ENCODE peak calls at places on chromosomes 16 and 17, in five cellular contexts. One of them, this sample, is unnamed.

GRCh38 chr16:66728117-66728787 is 23.2 kb downstream of the DYNC1LI2 start:
- DNase-seq in left ventricle myocardium inferior: no peak
- DNase-seq in SW 1271: peak; percentile 85
- DNase-seq in cardiac muscle cell: peak; percentile 80
- DNase-seq in RPMI8226: peak; percentile 63
- DNase-seq in this sample: no peak

GRCh38 chr17:7842380-7842949 is 8.4 kb downstream of the KDM6B start:
- DNase-seq in left ventricle myocardium inferior: peak; percentile 55
- DNase-seq in SW 1271: peak; percentile 73
- DNase-seq in cardiac muscle cell: peak; percentile 89
- DNase-seq in RPMI8226: peak; percentile 81
- DNase-seq in this sample: peak; percentile 82

GRCh38 chr17:55056530-55056929 is 88.0 kb downstream of the STXBP4 start:
- DNase-seq in left ventricle myocardium inferior: no peak
- DNase-seq in SW 1271: no peak
- DNase-seq in cardiac muscle cell: peak; percentile 11
- DNase-seq in RPMI8226: no peak
- DNase-seq in this sample: peak; percentile 73

GRCh38 chr16:18958621-18959578 is 24.8 kb upstream of the TMC7 start:
- DNase-seq in left ventricle myocardium inferior: no peak
- DNase-seq in SW 1271: no peak
- DNase-seq in cardiac muscle cell: no peak
- DNase-seq in RPMI8226: no peak
- DNase-seq in this sample: no peak

GRCh38 chr16:31094088-31094423 is 541 bp downstream of the VKORC1 start:
- DNase-seq in left ventricle myocardium inferior: no peak
- DNase-seq in SW 1271: no peak
- DNase-seq in cardiac muscle cell: no peak
- DNase-seq in RPMI8226: no peak
- DNase-seq in this sample: peak; percentile 52

GRCh38 chr17:354651-355556 is 2.3 kb upstream of the RPH3AL start:
- DNase-seq in left ventricle myocardium inferior: no peak
- DNase-seq in SW 1271: no peak
- DNase-seq in cardiac muscle cell: no peak
- DNase-seq in RPMI8226: no peak
- DNase-seq in this sample: peak; percentile 45

GRCh38 chr16:58589311-58589890 is 40.2 kb downstream of the CNOT1 start:
- DNase-seq in left ventricle myocardium inferior: no peak
- DNase-seq in SW 1271: no peak
- DNase-seq in cardiac muscle cell: no peak
- DNase-seq in RPMI8226: no peak
- DNase-seq in this sample: no peak

GRCh38 chr17:27579897-27580321 is 51.1 kb upstream of the LGALS9 start:
- DNase-seq in left ventricle myocardium inferior: no peak
- DNase-seq in SW 1271: no peak
- DNase-seq in cardiac muscle cell: no peak
- DNase-seq in RPMI8226: no peak
- DNase-seq in this sample: no peak

GRCh38 chr17:49748791-49749190 is 15.1 kb downstream of the FAM117A start:
- DNase-seq in left ventricle myocardium inferior: no peak
- DNase-seq in SW 1271: no peak
- DNase-seq in cardiac muscle cell: no peak
- DNase-seq in RPMI8226: peak; percentile 75
- DNase-seq in this sample: no peak

GRCh38 chr17:37458805-37459204 is 30.9 kb upstream of the DUSP14 start:
- DNase-seq in left ventricle myocardium inferior: no peak
- DNase-seq in SW 1271: no peak
- DNase-seq in cardiac muscle cell: peak; percentile 51
- DNase-seq in RPMI8226: no peak
- DNase-seq in this sample: no peak

GRCh38 chr16:3946604-3947180 is 66.2 kb upstream of the CREBBP start:
- DNase-seq in left ventricle myocardium inferior: no peak
- DNase-seq in SW 1271: no peak
- DNase-seq in cardiac muscle cell: no peak
- DNase-seq in RPMI8226: no peak
- DNase-seq in this sample: no peak

GRCh38 chr17:2230877-2231276 is 72.7 kb downstream of the SMG6 start:
- DNase-seq in left ventricle myocardium inferior: no peak
- DNase-seq in SW 1271: no peak
- DNase-seq in cardiac muscle cell: no peak
- DNase-seq in RPMI8226: no peak
- DNase-seq in this sample: no peak

GRCh38 chr17:34721326-34721725 is 141.9 kb downstream of the TMEM132E start:
- DNase-seq in left ventricle myocardium inferior: no peak
- DNase-seq in SW 1271: no peak
- DNase-seq in cardiac muscle cell: no peak
- DNase-seq in RPMI8226: no peak
- DNase-seq in this sample: no peak

GRCh38 chr16:49598386-49599170 is 225.0 kb downstream of the C16orf78 start:
- DNase-seq in left ventricle myocardium inferior: no peak
- DNase-seq in SW 1271: no peak
- DNase-seq in cardiac muscle cell: no peak
- DNase-seq in RPMI8226: no peak
- DNase-seq in this sample: peak; percentile 18

This sample was measured in right lobe of liver.